ENCODE peak calls at places on chromosomes 13 and 19, in six cellular contexts. One of them, this sample, is unnamed.

GRCh38 chr13:74098077-74098476 is 36.1 kb downstream of the KLF12 start:
- DNase-seq in lower leg skin: no peak
- DNase-seq in hippocampal formation: no peak
- DNase-seq in activated effector memory CD4-positive, alpha-beta T cell treated with anti-CD3 and anti-CD28 coated beads, Interleukin-2, amount 50 U/mL, for 16 hours: no peak
- DNase-seq in GM23338: no peak
- DNase-seq in bronchial epithelial cell: no peak
- DNase-seq in this sample: no peak

GRCh38 chr13:28741080-28741479 is 22.3 kb upstream of the SLC46A3 start:
- DNase-seq in lower leg skin: no peak
- DNase-seq in hippocampal formation: no peak
- DNase-seq in activated effector memory CD4-positive, alpha-beta T cell treated with anti-CD3 and anti-CD28 coated beads, Interleukin-2, amount 50 U/mL, for 16 hours: no peak
- DNase-seq in GM23338: no peak
- DNase-seq in bronchial epithelial cell: no peak
- DNase-seq in this sample: no peak

GRCh38 chr13:109576331-109576813 is 210.0 kb downstream of the IRS2 start:
- DNase-seq in lower leg skin: no peak
- DNase-seq in hippocampal formation: no peak
- DNase-seq in activated effector memory CD4-positive, alpha-beta T cell treated with anti-CD3 and anti-CD28 coated beads, Interleukin-2, amount 50 U/mL, for 16 hours: no peak
- DNase-seq in GM23338: no peak
- DNase-seq in bronchial epithelial cell: peak
- DNase-seq in this sample: no peak

GRCh38 chr13:111058796-111059506 is 56.2 kb upstream of the ARHGEF7 start:
- DNase-seq in lower leg skin: no peak
- DNase-seq in hippocampal formation: no peak
- DNase-seq in activated effector memory CD4-positive, alpha-beta T cell treated with anti-CD3 and anti-CD28 coated beads, Interleukin-2, amount 50 U/mL, for 16 hours: no peak
- DNase-seq in GM23338: no peak
- DNase-seq in bronchial epithelial cell: no peak
- DNase-seq in this sample: no peak

GRCh38 chr13:107573184-107573583 is 642.2 kb downstream of the LIG4 start:
- DNase-seq in lower leg skin: no peak
- DNase-seq in hippocampal formation: no peak
- DNase-seq in activated effector memory CD4-positive, alpha-beta T cell treated with anti-CD3 and anti-CD28 coated beads, Interleukin-2, amount 50 U/mL, for 16 hours: no peak
- DNase-seq in GM23338: no peak
- DNase-seq in bronchial epithelial cell: no peak
- DNase-seq in this sample: no peak

GRCh38 chr13:107124129-107124718 is 556.3 kb upstream of the ARGLU1 start:
- DNase-seq in lower leg skin: no peak
- DNase-seq in hippocampal formation: no peak
- DNase-seq in activated effector memory CD4-positive, alpha-beta T cell treated with anti-CD3 and anti-CD28 coated beads, Interleukin-2, amount 50 U/mL, for 16 hours: no peak
- DNase-seq in GM23338: peak
- DNase-seq in bronchial epithelial cell: peak
- DNase-seq in this sample: no peak

GRCh38 chr13:27830010-27830409 is 37.7 kb downstream of the GSX1 start:
- DNase-seq in lower leg skin: peak
- DNase-seq in hippocampal formation: peak
- DNase-seq in activated effector memory CD4-positive, alpha-beta T cell treated with anti-CD3 and anti-CD28 coated beads, Interleukin-2, amount 50 U/mL, for 16 hours: peak
- DNase-seq in GM23338: peak
- DNase-seq in bronchial epithelial cell: no peak
- DNase-seq in this sample: no peak

GRCh38 chr19:5138606-5139594 is 170.0 kb downstream of the KDM4B start:
- DNase-seq in lower leg skin: no peak
- DNase-seq in hippocampal formation: peak
- DNase-seq in activated effector memory CD4-positive, alpha-beta T cell treated with anti-CD3 and anti-CD28 coated beads, Interleukin-2, amount 50 U/mL, for 16 hours: peak
- DNase-seq in GM23338: no peak
- DNase-seq in bronchial epithelial cell: peak
- DNase-seq in this sample: peak

GRCh38 chr13:33800646-33801186 is 17.2 kb upstream of the RFC3 start:
- DNase-seq in lower leg skin: no peak
- DNase-seq in hippocampal formation: no peak
- DNase-seq in activated effector memory CD4-positive, alpha-beta T cell treated with anti-CD3 and anti-CD28 coated beads, Interleukin-2, amount 50 U/mL, for 16 hours: no peak
- DNase-seq in GM23338: no peak
- DNase-seq in bronchial epithelial cell: no peak
- DNase-seq in this sample: no peak

GRCh38 chr13:86692291-86692690 is 893.1 kb upstream of the SLITRK6 start:
- DNase-seq in lower leg skin: no peak
- DNase-seq in hippocampal formation: no peak
- DNase-seq in activated effector memory CD4-positive, alpha-beta T cell treated with anti-CD3 and anti-CD28 coated beads, Interleukin-2, amount 50 U/mL, for 16 hours: no peak
- DNase-seq in GM23338: no peak
- DNase-seq in bronchial epithelial cell: no peak
- DNase-seq in this sample: no peak

GRCh38 chr19:17309962-17310461 is 649 bp downstream of the DDA1 start:
- DNase-seq in lower leg skin: no peak
- DNase-seq in hippocampal formation: no peak
- DNase-seq in activated effector memory CD4-positive, alpha-beta T cell treated with anti-CD3 and anti-CD28 coated beads, Interleukin-2, amount 50 U/mL, for 16 hours: no peak
- DNase-seq in GM23338: no peak
- DNase-seq in bronchial epithelial cell: no peak
- DNase-seq in this sample: no peak

GRCh38 chr19:18683109-18683954 is at the start of gene CRTC1:
- DNase-seq in lower leg skin: peak
- DNase-seq in hippocampal formation: peak
- DNase-seq in activated effector memory CD4-positive, alpha-beta T cell treated with anti-CD3 and anti-CD28 coated beads, Interleukin-2, amount 50 U/mL, for 16 hours: peak
- DNase-seq in GM23338: peak
- DNase-seq in bronchial epithelial cell: peak
- DNase-seq in this sample: peak

GRCh38 chr13:111050539-111050879 is 64.6 kb upstream of the ARHGEF7 start:
- DNase-seq in lower leg skin: no peak
- DNase-seq in hippocampal formation: no peak
- DNase-seq in activated effector memory CD4-positive, alpha-beta T cell treated with anti-CD3 and anti-CD28 coated beads, Interleukin-2, amount 50 U/mL, for 16 hours: no peak
- DNase-seq in GM23338: no peak
- DNase-seq in bronchial epithelial cell: no peak
- DNase-seq in this sample: no peak

GRCh38 chr13:47478985-47479384 is 522.1 kb downstream of the SUCLA2 start:
- DNase-seq in lower leg skin: no peak
- DNase-seq in hippocampal formation: no peak
- DNase-seq in activated effector memory CD4-positive, alpha-beta T cell treated with anti-CD3 and anti-CD28 coated beads, Interleukin-2, amount 50 U/mL, for 16 hours: no peak
- DNase-seq in GM23338: no peak
- DNase-seq in bronchial epithelial cell: no peak
- DNase-seq in this sample: no peak

GRCh38 chr19:55487884-55488687 is at the start of gene SSC5D:
- DNase-seq in lower leg skin: no peak
- DNase-seq in hippocampal formation: no peak
- DNase-seq in activated effector memory CD4-positive, alpha-beta T cell treated with anti-CD3 and anti-CD28 coated beads, Interleukin-2, amount 50 U/mL, for 16 hours: no peak
- DNase-seq in GM23338: peak
- DNase-seq in bronchial epithelial cell: no peak
- DNase-seq in this sample: no peak

GRCh38 chr13:92260363-92260762 is 861.9 kb downstream of the GPC5 start:
- DNase-seq in lower leg skin: no peak
- DNase-seq in hippocampal formation: no peak
- DNase-seq in activated effector memory CD4-positive, alpha-beta T cell treated with anti-CD3 and anti-CD28 coated beads, Interleukin-2, amount 50 U/mL, for 16 hours: no peak
- DNase-seq in GM23338: peak
- DNase-seq in bronchial epithelial cell: no peak
- DNase-seq in this sample: no peak

GRCh38 chr19:42287826-42288107 is 14.2 kb upstream of the PRR19 start:
- DNase-seq in lower leg skin: peak
- DNase-seq in hippocampal formation: no peak
- DNase-seq in activated effector memory CD4-positive, alpha-beta T cell treated with anti-CD3 and anti-CD28 coated beads, Interleukin-2, amount 50 U/mL, for 16 hours: peak
- DNase-seq in GM23338: no peak
- DNase-seq in bronchial epithelial cell: no peak
- DNase-seq in this sample: no peak

This sample was measured in tibial nerve.